ENCODE peak calls at places on chromosomes 6 and 20, in ten cellular contexts. L is fibroblast of lung, H is neural progenitor cell, G is mesenchymal stem cell, I is colonic mucosa, J is Peyer's patch, E is GM12878, T is uterus, Z is spleen, N is GM23248. Y is an unnamed sample. For H3K27me3 and H3K9me3, the result is how much of the 10 kb centered on the place peaks cover.

GRCh38 chr20:17859616-17860232 is 108.9 kb downstream of the SNX5 start:
- DNase-seq in L (no peak), H (no peak), G (no peak), I (no peak), J (no peak), E (no peak), T (no peak), Z (peak), N (no peak), Y (no peak)

GRCh38 chr20:57076202-57076651 is 190.2 kb downstream of the BMP7 start:
- DNase-seq in L (peak), H (no peak), G (peak), I (no peak), J (no peak), E (no peak), T (no peak), Z (no peak), N (peak), Y (peak)

GRCh38 chr6:108507316-108507715 is 53.4 kb upstream of the FOXO3 start:
- DNase-seq in L (no peak), H (no peak), G (no peak), I (no peak), J (no peak), E (no peak), T (no peak), Z (no peak), N (no peak), Y (no peak)

GRCh38 chr6:52125572-52125971 is 38.2 kb upstream of the PKHD1 start:
- DNase-seq in L (no peak), H (no peak), G (no peak), I (no peak), J (no peak), E (no peak), T (no peak), Z (no peak), N (no peak), Y (no peak)

GRCh38 chr6:13825871-13826270 is 11.5 kb upstream of the MCUR1 start:
- DNase-seq in L (no peak), H (no peak), G (no peak), I (no peak), J (no peak), E (no peak), T (no peak), Z (no peak), N (no peak), Y (no peak)

GRCh38 chr6:40996591-40997247 is 42.3 kb downstream of the UNC5CL start:
- DNase-seq in L (no peak), H (peak), G (peak), I (peak), J (no peak), E (no peak), T (no peak), Z (no peak), N (no peak), Y (no peak)

GRCh38 chr6:27605401-27606342 is 132.8 kb upstream of the ZNF184 start:
- DNase-seq in L (peak), H (peak), G (peak), I (peak), J (no peak), E (no peak), T (no peak), Z (no peak), N (peak), Y (peak)

GRCh38 chr6:113171882-113172281 is 685.3 kb upstream of the MARCKS start:
- DNase-seq in L (no peak), H (no peak), G (no peak), I (no peak), J (no peak), E (no peak), T (no peak), Z (no peak), N (no peak), Y (no peak)

GRCh38 chr6:154410619-154411044 is 54.0 kb upstream of the IPCEF1 start:
- DNase-seq in L (peak), H (no peak), G (peak), I (no peak), J (no peak), E (no peak), T (peak), Z (no peak), N (peak), Y (peak)

GRCh38 chr6:163356324-163356723 is 58.2 kb upstream of the QKI start:
- DNase-seq in L (peak), H (peak), G (peak), I (peak), J (no peak), E (no peak), T (no peak), Z (no peak), N (peak), Y (peak)

GRCh38 chr20:52105573-52106422 is 85.8 kb downstream of the ZFP64 start:
- DNase-seq in L (peak), H (peak), G (peak), I (no peak), J (no peak), E (no peak), T (no peak), Z (no peak), N (peak), Y (no peak)

GRCh38 chr6:4593891-4594445 is 182.2 kb upstream of the CDYL start:
- DNase-seq in L (no peak), H (no peak), G (no peak), I (no peak), J (no peak), E (no peak), T (no peak), Z (no peak), N (peak), Y (no peak)

GRCh38 chr6:17859846-17860245 is 127.6 kb downstream of the KIF13A start:
- DNase-seq in L (no peak), H (no peak), G (no peak), I (no peak), J (no peak), E (no peak), T (no peak), Z (no peak), N (no peak), Y (no peak)

GRCh38 chr6:111057074-111057752 is 30.1 kb upstream of the SLC16A10 start:
- DNase-seq in L (peak), H (peak), G (peak), I (no peak), J (peak), E (no peak), T (no peak), Z (no peak), N (peak), Y (peak)

GRCh38 chr20:39429716-39430115 is 467.6 kb downstream of the DHX35 start:
- DNase-seq in L (no peak), H (peak), G (no peak), I (no peak), J (no peak), E (no peak), T (no peak), Z (no peak), N (no peak), Y (no peak)

GRCh38 chr6:165817148-165817547 is 154.1 kb upstream of the PDE10A start:
- DNase-seq in L (no peak), H (peak), G (no peak), I (no peak), J (no peak), E (no peak), T (no peak), Z (no peak), N (no peak), Y (no peak)

DNA sequence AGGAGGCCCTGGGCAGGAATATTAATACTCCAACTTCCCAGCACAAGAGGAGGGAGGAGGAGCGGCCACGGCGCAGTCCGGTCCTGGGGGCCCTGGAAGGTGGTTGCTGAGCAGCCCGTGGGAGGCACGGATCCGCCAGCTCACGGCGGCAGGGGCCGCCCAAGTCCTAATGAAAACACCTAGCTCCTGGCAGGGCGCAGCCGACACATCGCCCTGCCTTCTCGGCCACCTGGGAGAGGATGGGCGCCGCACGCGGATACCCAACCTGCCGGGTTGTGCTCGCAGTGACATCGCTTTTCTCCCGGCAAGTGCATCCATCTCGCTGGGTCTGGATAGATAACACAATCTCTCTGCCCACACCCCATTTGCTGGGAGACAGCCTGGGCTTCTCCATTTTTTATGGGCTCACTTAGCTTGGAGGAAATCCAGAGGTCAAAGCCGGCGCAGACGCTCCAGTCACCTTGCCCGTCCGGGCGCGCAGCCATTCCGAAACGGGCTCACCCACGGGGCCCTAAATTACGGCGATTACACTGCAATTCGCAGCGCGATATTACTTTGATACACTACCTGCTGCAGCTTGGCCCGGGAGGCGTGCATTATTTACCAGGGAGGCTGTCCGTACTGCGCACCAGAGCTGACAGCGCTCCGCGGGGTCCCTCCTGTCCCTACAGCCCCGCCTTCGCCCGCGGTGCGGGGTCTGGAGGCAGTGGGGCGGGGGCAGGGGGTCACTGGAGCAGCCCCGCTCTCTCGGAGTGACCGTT is 36.2 kb upstream of the CCDC167 start:
- DNase-seq in L (no peak), H (peak), G (no peak), I (no peak), J (peak), E (no peak), T (no peak), Z (no peak), N (peak), Y (no peak)
- H3K27me3 ChIP-seq in L (half or more), H (half or more), G (half or more), I (under half), J (under half), E (under half), T (under half), Z (under half), N (half or more), Y (under half)

GRCh38 chr20:31410011-31410410 is 4.0 kb upstream of the DEFB121 start:
- DNase-seq in L (no peak), H (no peak), G (no peak), I (no peak), J (no peak), E (no peak), T (no peak), Z (no peak), N (no peak), Y (no peak)
- H3K9me3 ChIP-seq in L (under half), H (under half), G (under half), I (under half), J (under half), E (under half), T (under half), Z (under half), N (under half), Y (under half)

DNA sequence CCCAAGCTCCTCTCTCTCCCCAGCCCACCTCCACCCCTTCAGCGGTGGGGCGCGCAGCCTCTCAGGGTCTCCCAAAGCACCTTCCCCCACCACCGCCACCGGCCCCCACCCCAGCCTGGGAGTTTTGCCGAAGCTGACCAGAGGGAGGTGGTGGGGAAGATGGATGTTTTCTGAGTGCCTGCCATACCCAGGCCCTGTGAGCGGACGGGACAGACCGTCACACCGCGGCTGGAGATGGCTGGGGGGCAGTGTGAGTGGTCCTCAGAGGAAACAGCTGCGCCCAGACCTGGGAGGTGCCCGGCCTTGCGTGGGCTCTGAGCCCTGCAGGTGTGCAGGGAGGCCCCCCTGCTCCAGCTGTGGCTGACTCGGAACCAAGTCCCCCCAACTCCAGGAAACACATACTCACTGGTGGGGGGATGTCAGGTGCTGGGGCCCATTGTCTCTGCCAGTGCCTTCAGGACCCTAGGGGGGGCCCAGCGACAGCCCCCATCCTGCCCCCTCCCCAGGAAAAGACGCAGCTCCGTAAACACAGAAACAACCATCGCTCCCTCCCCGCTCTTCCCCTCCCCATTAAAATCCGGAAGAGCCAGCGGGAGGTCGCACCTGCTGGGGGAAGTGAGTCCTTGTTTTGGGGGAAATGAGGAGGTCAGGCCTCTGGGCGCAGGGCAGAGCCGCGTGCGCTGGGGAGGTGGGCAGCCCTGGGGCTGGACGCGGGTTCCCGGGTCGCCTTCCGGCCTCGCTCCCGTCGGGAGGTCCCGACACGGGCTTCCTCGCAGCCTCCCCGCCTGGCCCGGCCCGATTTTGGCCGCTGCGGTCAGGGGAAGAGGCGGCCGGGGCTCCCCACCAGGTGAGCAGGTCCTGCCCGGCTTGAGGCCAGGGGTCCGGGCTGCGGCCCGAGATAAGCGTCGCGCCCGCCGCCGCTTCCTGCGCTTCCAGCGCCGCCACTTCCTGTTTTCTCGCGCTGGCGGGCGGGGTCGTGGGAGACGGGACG is 6.1 kb downstream of the C20orf204 start:
- DNase-seq in L (no peak), H (peak), G (no peak), I (no peak), J (no peak), E (no peak), T (no peak), Z (peak), N (no peak), Y (no peak)
- H3K4me3 ChIP-seq in L (no peak), H (peak), G (no peak), I (peak), J (peak), E (peak), T (no peak), Z (peak), N (peak), Y (no peak)

GRCh38 chr6:34140075-34140474 is 5.8 kb downstream of the GRM4 start:
- DNase-seq in L (no peak), H (no peak), G (no peak), I (no peak), J (no peak), E (no peak), T (no peak), Z (no peak), N (no peak), Y (no peak)
- H3K27me3 ChIP-seq in L (half or more), H (under half), G (half or more), I (under half), J (under half), E (under half), T (under half), Z (half or more), N (half or more), Y (under half)

DNA sequence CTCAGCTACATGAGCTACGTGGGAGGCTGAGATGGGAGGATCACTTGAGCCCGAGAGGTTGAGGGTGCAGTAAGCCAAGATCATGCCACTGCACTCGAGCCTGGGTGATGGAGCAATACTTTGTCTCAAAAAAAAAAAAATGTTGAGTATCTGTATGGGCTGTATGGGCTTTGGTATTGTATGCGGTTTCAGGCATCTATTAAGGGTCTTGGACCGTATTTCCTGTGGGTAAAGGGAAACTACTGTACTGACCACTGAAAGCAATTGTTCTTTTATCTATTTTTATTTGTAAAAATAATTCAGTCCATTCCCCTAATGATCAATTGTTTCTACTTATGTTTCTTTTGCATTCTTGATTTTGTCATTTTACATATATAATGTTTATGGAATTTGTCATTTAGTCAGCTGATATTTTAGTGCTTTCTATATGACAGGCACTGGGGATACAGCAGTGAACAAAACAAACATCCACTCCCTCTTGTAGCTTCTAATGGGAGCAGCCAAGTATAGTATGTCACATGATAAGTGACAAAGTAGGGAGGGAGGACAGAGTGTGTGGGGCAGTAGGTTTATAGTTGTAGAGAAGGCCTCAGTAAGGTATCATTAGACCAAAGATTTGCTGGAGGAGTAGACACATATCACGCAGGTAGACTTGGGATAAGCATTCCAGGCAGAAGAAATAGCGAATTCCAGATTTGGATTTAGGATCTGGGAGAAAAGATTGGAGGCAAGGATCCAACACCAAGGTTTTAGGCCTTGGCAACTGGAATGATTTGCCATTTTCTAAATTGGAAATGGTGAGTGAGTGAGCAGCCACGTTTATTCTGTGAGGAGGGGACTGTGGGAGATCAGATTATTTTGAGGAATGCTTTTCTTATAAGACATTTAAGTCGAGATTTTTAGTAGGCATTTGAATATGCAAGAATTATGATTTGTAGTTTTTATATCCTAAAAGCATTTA is 6.0 kb downstream of the PCMT1 start:
- DNase-seq in L (no peak), H (no peak), G (no peak), I (no peak), J (peak), E (no peak), T (no peak), Z (no peak), N (no peak), Y (no peak)
- H3K9me3 ChIP-seq in L (under half), H (under half), G (under half), I (under half), J (under half), E (under half), T (under half), Z (under half), N (under half), Y (under half)

GRCh38 chr20:32480361-32481199 is 104.6 kb downstream of the NOL4L start:
- DNase-seq in L (peak), H (peak), G (peak), I (peak), J (no peak), E (no peak), T (no peak), Z (no peak), N (no peak), Y (no peak)
- H3K4me3 ChIP-seq in L (no peak), H (peak), G (peak), I (no peak), J (no peak), E (no peak), T (no peak), Z (no peak), N (no peak), Y (no peak)

GRCh38 chr20:48155231-48155630 is 369.9 kb upstream of the SULF2 start:
- DNase-seq in L (no peak), H (no peak), G (no peak), I (no peak), J (no peak), E (no peak), T (no peak), Z (no peak), N (no peak), Y (no peak)
- H3K27me3 ChIP-seq in L (under half), H (under half), G (half or more), I (under half), J (under half), E (under half), T (under half), Z (under half), N (under half), Y (under half)

GRCh38 chr6:169685860-169686259 is 16.0 kb downstream of the WDR27 start:
- DNase-seq in L (no peak), H (no peak), G (no peak), I (no peak), J (no peak), E (no peak), T (no peak), Z (no peak), N (no peak), Y (no peak)
- H3K9me3 ChIP-seq in L (under half), H (under half), G (under half), I (under half), J (under half), E (under half), T (under half), Z (under half), N (under half), Y (under half)

GRCh38 chr6:45881705-45882435 is 133.8 kb downstream of the CLIC5 start:
- DNase-seq in L (peak), H (no peak), G (peak), I (no peak), J (no peak), E (no peak), T (no peak), Z (no peak), N (no peak), Y (no peak)

GRCh38 chr6:45882671-45883070 is 133.0 kb downstream of the CLIC5 start:
- DNase-seq in L (no peak), H (no peak), G (no peak), I (no peak), J (no peak), E (no peak), T (no peak), Z (no peak), N (no peak), Y (no peak)

GRCh38 chr6:45884336-45884735 is 131.3 kb downstream of the CLIC5 start:
- DNase-seq in L (no peak), H (no peak), G (no peak), I (no peak), J (no peak), E (no peak), T (no peak), Z (no peak), N (no peak), Y (no peak)

GRCh38 chr6:45877970-45878590 is 137.6 kb downstream of the CLIC5 start:
- DNase-seq in L (no peak), H (no peak), G (no peak), I (no peak), J (no peak), E (no peak), T (no peak), Z (no peak), N (no peak), Y (no peak)

GRCh38 chr6:45880139-45880538 is 135.5 kb downstream of the CLIC5 start:
- DNase-seq in L (no peak), H (no peak), G (peak), I (no peak), J (no peak), E (no peak), T (no peak), Z (no peak), N (peak), Y (no peak)
- H3K4me3 ChIP-seq in L (no peak), H (no peak), G (no peak), I (no peak), J (no peak), E (no peak), T (no peak), Z (no peak), N (no peak), Y (no peak)

GRCh38 chr20:6122111-6122872 is 538 bp downstream of the FERMT1 start:
- DNase-seq in L (peak), H (peak), G (peak), I (peak), J (no peak), E (no peak), T (no peak), Z (no peak), N (peak), Y (no peak)

GRCh38 chr20:6120491-6120988 is 2.3 kb downstream of the FERMT1 start:
- DNase-seq in L (no peak), H (no peak), G (no peak), I (no peak), J (no peak), E (no peak), T (no peak), Z (no peak), N (no peak), Y (no peak)

GRCh38 chr20:6123650-6124014 is 802 bp upstream of the FERMT1 start:
- DNase-seq in L (no peak), H (peak), G (no peak), I (no peak), J (no peak), E (no peak), T (no peak), Z (no peak), N (no peak), Y (no peak)

GRCh38 chr20:6121504-6121903 is 1.3 kb downstream of the FERMT1 start:
- DNase-seq in L (no peak), H (no peak), G (no peak), I (no peak), J (no peak), E (no peak), T (no peak), Z (no peak), N (no peak), Y (no peak)

GRCh38 chr20:6122873-6123649 is at the start of gene FERMT1:
- DNase-seq in L (peak), H (peak), G (peak), I (peak), J (peak), E (no peak), T (peak), Z (no peak), N (peak), Y (peak)
- H3K27me3 ChIP-seq in L (under half), H (under half), G (under half), I (under half), J (under half), E (under half), T (under half), Z (under half), N (under half), Y (under half)

Y was measured in MG63.